ENCODE peak calls at places on chromosomes 13 and 19, in six cellular contexts. W, I, H, R, N and L are unnamed samples.

GRCh38 chr19:36420961-36421748 is 2.7 kb upstream of the ZFP82 start:
- DNase-seq in R (no peak), H (no peak), I (no peak), W (no peak), N (peak), L (no peak)

GRCh38 chr13:40306817-40307216 is 359.6 kb downstream of the FOXO1 start:
- DNase-seq in R (peak), N (no peak), W (no peak), I (no peak), H (no peak), L (no peak)

GRCh38 chr19:47351545-47351944 is 2.4 kb downstream of the DHX34 start:
- DNase-seq in N (peak), R (no peak), W (peak), I (no peak), H (no peak), L (no peak)

GRCh38 chr19:41327499-41328156 is 17.7 kb downstream of the CCDC97 start:
- DNase-seq in W (peak), N (no peak), I (peak), H (peak), R (peak), L (no peak)

GRCh38 chr13:72651196-72651595 is 76.2 kb downstream of the MZT1 start:
- DNase-seq in W (no peak), H (no peak), I (no peak), R (no peak), N (no peak), L (no peak)

GRCh38 chr13:107551521-107551920 is 663.8 kb downstream of the LIG4 start:
- DNase-seq in N (no peak), W (no peak), I (no peak), R (no peak), H (no peak), L (no peak)

GRCh38 chr13:94009696-94010095 is 469.8 kb downstream of the DCT start:
- DNase-seq in H (no peak), I (no peak), W (no peak), N (peak), R (no peak), L (no peak)

GRCh38 chr19:55373993-55374757 is 2.5 kb upstream of the TMEM190 start:
- DNase-seq in H (peak), N (peak), W (no peak), R (no peak), I (no peak), L (no peak)

GRCh38 chr13:49343731-49344130 is 96.0 kb downstream of the CDADC1 start:
- DNase-seq in W (no peak), H (no peak), N (no peak), I (no peak), R (no peak), L (no peak)

GRCh38 chr13:40676007-40676406 is 9.6 kb upstream of the FOXO1 start:
- DNase-seq in W (no peak), H (no peak), R (no peak), I (no peak), N (no peak), L (no peak)

GRCh38 chr13:33152389-33152788 is 133.2 kb downstream of the STARD13 start:
- DNase-seq in I (no peak), R (no peak), H (no peak), W (no peak), N (no peak), L (no peak)